ENCODE peak calls at places on chromosomes 3 and 15, in ten cellular contexts. U is CD14-positive monocyte; H is H54; V is tibial artery; K is AG09309; W is astrocyte of the spinal cord; D is EL; N is activated T-cell treated with anti-CD3 and anti-CD28 coated beads, Interleukin-2, amount 50 U/mL, for 48 hours; Z is ACHN; J is DND-41. G is an unnamed sample.

GRCh38 chr15:72515591-72516389 is 41.7 kb downstream of the ARIH1 start:
- DNase-seq in U (no peak), H (no peak), V (no peak), K (no peak), W (peak), D (peak), N (no peak), Z (no peak), J (no peak), G (no peak)

GRCh38 chr15:69462030-69462492 is 9.4 kb downstream of the RPLP1 start:
- DNase-seq in U (no peak), H (no peak), V (no peak), K (no peak), W (no peak), D (no peak), N (no peak), Z (no peak), J (no peak), G (no peak)

GRCh38 chr15:100914876-100915275 is 4.3 kb upstream of the LRRK1 start:
- DNase-seq in U (no peak), H (no peak), V (no peak), K (no peak), W (no peak), D (peak), N (no peak), Z (no peak), J (no peak), G (no peak)

GRCh38 chr3:177995006-177995732 is 541.1 kb upstream of the KCNMB2 start:
- DNase-seq in U (no peak), H (no peak), V (no peak), K (no peak), W (no peak), D (no peak), N (no peak), Z (no peak), J (no peak), G (no peak)

GRCh38 chr3:123068227-123069020 is 1.6 kb downstream of the PDIA5 start:
- DNase-seq in U (no peak), H (no peak), V (no peak), K (no peak), W (no peak), D (peak), N (no peak), Z (no peak), J (no peak), G (peak)

GRCh38 chr3:187315872-187316271 is 24.3 kb upstream of the MASP1 start:
- DNase-seq in U (no peak), H (no peak), V (no peak), K (no peak), W (no peak), D (peak), N (no peak), Z (no peak), J (no peak), G (peak)

GRCh38 chr15:34442891-34443290 is 5.3 kb upstream of the GOLGA8A start:
- DNase-seq in U (no peak), H (no peak), V (no peak), K (no peak), W (no peak), D (no peak), N (no peak), Z (no peak), J (no peak), G (no peak)

GRCh38 chr3:129183569-129184395 is at the start of gene CNBP:
- DNase-seq in U (peak), H (peak), V (peak), K (peak), W (peak), D (peak), N (peak), Z (peak), J (peak), G (peak)

GRCh38 chr3:89107461-89108035 is at the start of gene EPHA3:
- DNase-seq in U (no peak), H (no peak), V (peak), K (peak), W (peak), D (peak), N (peak), Z (peak), J (no peak), G (peak)

GRCh38 chr3:126293370-126294082 is 63.7 kb downstream of the KLF15 start:
- DNase-seq in U (no peak), H (no peak), V (peak), K (no peak), W (no peak), D (no peak), N (no peak), Z (no peak), J (no peak), G (peak)

GRCh38 chr15:80403712-80404056 is 498 bp upstream of the ARNT2 start:
- DNase-seq in U (no peak), H (no peak), V (no peak), K (no peak), W (peak), D (peak), N (no peak), Z (peak), J (no peak), G (peak)

GRCh38 chr3:72303926-72304325 is 519.0 kb upstream of the PROK2 start:
- DNase-seq in U (no peak), H (no peak), V (no peak), K (no peak), W (peak), D (no peak), N (no peak), Z (no peak), J (no peak), G (no peak)

GRCh38 chr3:129026728-129027543 is 25.8 kb downstream of the EFCC1 start:
- DNase-seq in U (peak), H (peak), V (peak), K (peak), W (peak), D (peak), N (peak), Z (peak), J (peak), G (peak)

GRCh38 chr15:89278307-89278706 is 34.5 kb downstream of the FANCI start:
- DNase-seq in U (no peak), H (no peak), V (no peak), K (no peak), W (no peak), D (peak), N (no peak), Z (no peak), J (no peak), G (no peak)

GRCh38 chr3:78872195-78872594 is 895.6 kb downstream of the ROBO1 start:
- DNase-seq in U (no peak), H (no peak), V (no peak), K (no peak), W (no peak), D (no peak), N (no peak), Z (peak), J (no peak), G (no peak)

GRCh38 chr3:185705498-185705897 is 119.3 kb downstream of the IGF2BP2 start:
- DNase-seq in U (no peak), H (no peak), V (no peak), K (no peak), W (no peak), D (no peak), N (no peak), Z (no peak), J (no peak), G (no peak)

GRCh38 chr3:192133271-192133670 is 594.1 kb downstream of the FGF12 start:
- DNase-seq in U (no peak), H (peak), V (no peak), K (no peak), W (no peak), D (peak), N (no peak), Z (no peak), J (no peak), G (no peak)

GRCh38 chr3:8805774-8806173 is 36.4 kb upstream of the OXTR start:
- DNase-seq in U (no peak), H (no peak), V (no peak), K (no peak), W (no peak), D (no peak), N (no peak), Z (no peak), J (no peak), G (no peak)

GRCh38 chr3:194274424-194275085 is 76.6 kb downstream of the CPN2 start:
- DNase-seq in U (no peak), H (peak), V (peak), K (no peak), W (no peak), D (no peak), N (no peak), Z (no peak), J (no peak), G (no peak)

GRCh38 chr3:14730703-14731102 is 55.8 kb downstream of the C3orf20 start:
- DNase-seq in U (no peak), H (no peak), V (no peak), K (no peak), W (no peak), D (no peak), N (no peak), Z (no peak), J (no peak), G (no peak)

GRCh38 chr3:191051037-191051436 is 148.0 kb upstream of the OSTN start:
- DNase-seq in U (no peak), H (no peak), V (no peak), K (no peak), W (peak), D (peak), N (no peak), Z (peak), J (no peak), G (peak)

GRCh38 chr15:87207945-87208580 is 1048.5 kb downstream of the NTRK3 start:
- DNase-seq in U (no peak), H (peak), V (no peak), K (no peak), W (peak), D (peak), N (no peak), Z (no peak), J (no peak), G (peak)

GRCh38 chr3:127162947-127163645 is 29.8 kb upstream of the PRR23E start:
- DNase-seq in U (no peak), H (no peak), V (no peak), K (no peak), W (no peak), D (no peak), N (no peak), Z (peak), J (peak), G (no peak)

GRCh38 chr3:153977148-153977547 is 144.0 kb upstream of the ARHGEF26 start:
- DNase-seq in U (no peak), H (no peak), V (peak), K (no peak), W (peak), D (no peak), N (no peak), Z (no peak), J (no peak), G (peak)

GRCh38 chr3:51712963-51713362 is 6.1 kb downstream of the GRM2 start:
- DNase-seq in U (no peak), H (no peak), V (no peak), K (no peak), W (no peak), D (no peak), N (no peak), Z (no peak), J (no peak), G (peak)